ENCODE peak calls at places on chromosome 21, in four cellular contexts. U is uterus, Y is SJSA1, H is thoracic aorta. Z is an unnamed sample. For H3K27me3, the result is how much of the 10 kb centered on the place peaks cover.

GRCh38 chr21:25350056-25350455 is 257.2 kb downstream of the MRPL39 start:
- DNase-seq in Y (peak), H (no peak), U (no peak), Z (peak)

GRCh38 chr21:31733521-31734149 is 1.7 kb upstream of the SCAF4 start:
- DNase-seq in Y (no peak), U (no peak), H (no peak), Z (peak)

GRCh38 chr21:44711327-44712202 is at the start of gene TSPEAR:
- DNase-seq in Y (no peak), H (no peak), U (peak), Z (no peak)

GRCh38 chr21:29130234-29130993 is at the start of gene MAP3K7CL:
- DNase-seq in Y (peak), H (peak), U (peak), Z (peak)

GRCh38 chr21:20998456-20998789 is 214 bp downstream of the NCAM2 start:
- DNase-seq in U (no peak), Y (no peak), H (no peak), Z (no peak)

GRCh38 chr21:34523019-34523418 is 11.0 kb upstream of the KCNE1 start:
- DNase-seq in H (no peak), Y (no peak), U (no peak), Z (no peak)

GRCh38 chr21:41164981-41165650 is 2.8 kb upstream of the BACE2 start:
- DNase-seq in H (no peak), Y (no peak), U (peak), Z (no peak)

GRCh38 chr21:36246080-36246631 is 73.8 kb upstream of the MORC3 start:
- DNase-seq in H (no peak), Y (no peak), U (no peak), Z (no peak)

GRCh38 chr21:36661511-36662309 is 37.2 kb upstream of the SIM2 start:
- DNase-seq in H (no peak), Y (peak), U (no peak), Z (peak)

GRCh38 chr21:29164330-29164942 is 34.0 kb downstream of the MAP3K7CL start:
- DNase-seq in U (no peak), Y (peak), H (no peak), Z (no peak)

GRCh38 chr21:37153935-37154350 is 80.9 kb downstream of the TTC3 start:
- DNase-seq in Y (no peak), U (peak), H (no peak), Z (peak)

GRCh38 chr21:30194701-30195299 is 21.1 kb downstream of the CLDN8 start:
- DNase-seq in H (no peak), Y (peak), U (no peak), Z (peak)

GRCh38 chr21:14657241-14658008 is 111.3 kb upstream of the SAMSN1 start:
- DNase-seq in H (no peak), Y (no peak), U (no peak), Z (no peak)

GRCh38 chr21:15731243-15731613 is 1.4 kb downstream of the USP25 start:
- DNase-seq in U (no peak), Y (no peak), H (no peak), Z (peak)

GRCh38 chr21:44441041-44441400 is 14.3 kb upstream of the LRRC3 start:
- DNase-seq in Y (no peak), H (no peak), U (no peak), Z (no peak)

GRCh38 chr21:33558777-33559421 is 16.1 kb downstream of the SON start:
- DNase-seq in U (no peak), H (no peak), Y (no peak), Z (no peak)

GRCh38 chr21:34890724-34891609 is 158.1 kb downstream of the RUNX1 start:
- DNase-seq in Y (peak), H (no peak), U (no peak), Z (no peak)

GRCh38 chr21:39696196-39696595 is 48.8 kb upstream of the IGSF5 start:
- DNase-seq in H (no peak), U (no peak), Y (no peak), Z (no peak)

GRCh38 chr21:44752701-44753235 is 41.4 kb upstream of the TSPEAR start:
- DNase-seq in H (no peak), U (no peak), Y (no peak), Z (no peak)

GRCh38 chr21:33655591-33656221 is 13.4 kb downstream of the ITSN1 start:
- DNase-seq in H (no peak), Y (peak), U (no peak), Z (no peak)

GRCh38 chr21:14632359-14632758 is 86.2 kb upstream of the SAMSN1 start:
- DNase-seq in Y (no peak), H (no peak), U (no peak), Z (no peak)

GRCh38 chr21:41316641-41317392 is at the start of gene FAM3B:
- DNase-seq in H (no peak), U (no peak), Y (no peak), Z (no peak)

GRCh38 chr21:41186763-41187536 is 19.0 kb downstream of the BACE2 start:
- DNase-seq in U (no peak), H (no peak), Y (no peak), Z (no peak)

GRCh38 chr21:36966846-36967657 is 583 bp upstream of the HLCS start:
- DNase-seq in H (no peak), U (no peak), Y (peak), Z (peak)

GRCh38 chr21:44942566-44942965 is 2.7 kb downstream of the SLX9 start:
- DNase-seq in Y (no peak), U (no peak), H (no peak), Z (no peak)

GRCh38 chr21:36487641-36488307 is 7.9 kb upstream of the CLDN14 start:
- DNase-seq in U (no peak), Y (no peak), H (no peak), Z (no peak)

GRCh38 chr21:28833181-28833580 is 159.5 kb downstream of the LTN1 start:
- DNase-seq in H (no peak), Y (no peak), U (no peak), Z (no peak)

GRCh38 chr21:33451634-33452071 is 28.1 kb downstream of the TMEM50B start:
- DNase-seq in H (no peak), Y (no peak), U (no peak), Z (no peak)

GRCh38 chr21:35775778-35776515 is 284.4 kb downstream of the SETD4 start:
- DNase-seq in H (no peak), U (no peak), Y (no peak), Z (no peak)

GRCh38 chr21:46187814-46188213 is 3.6 kb upstream of the SPATC1L start:
- DNase-seq in H (no peak), Y (no peak), U (no peak), Z (no peak)
- H3K27ac ChIP-seq in H (no peak), Y (no peak), U (peak), Z (peak)

GRCh38 chr21:43287111-43287973 is 118.5 kb downstream of the CRYAA start:
- DNase-seq in H (no peak), U (no peak), Y (no peak), Z (peak)
- H3K4me3 ChIP-seq in H (no peak), U (no peak), Y (no peak), Z (peak)

GRCh38 chr21:17513214-17514123 is 626 bp downstream of the CXADR start:
- DNase-seq in Y (peak), H (no peak), U (peak), Z (peak)

GRCh38 chr21:17514124-17514481 is 1.3 kb downstream of the CXADR start:
- DNase-seq in U (no peak), H (no peak), Y (no peak), Z (no peak)

GRCh38 chr21:17506936-17507335 is 5.9 kb upstream of the CXADR start:
- DNase-seq in U (no peak), H (no peak), Y (no peak), Z (no peak)

DNA sequence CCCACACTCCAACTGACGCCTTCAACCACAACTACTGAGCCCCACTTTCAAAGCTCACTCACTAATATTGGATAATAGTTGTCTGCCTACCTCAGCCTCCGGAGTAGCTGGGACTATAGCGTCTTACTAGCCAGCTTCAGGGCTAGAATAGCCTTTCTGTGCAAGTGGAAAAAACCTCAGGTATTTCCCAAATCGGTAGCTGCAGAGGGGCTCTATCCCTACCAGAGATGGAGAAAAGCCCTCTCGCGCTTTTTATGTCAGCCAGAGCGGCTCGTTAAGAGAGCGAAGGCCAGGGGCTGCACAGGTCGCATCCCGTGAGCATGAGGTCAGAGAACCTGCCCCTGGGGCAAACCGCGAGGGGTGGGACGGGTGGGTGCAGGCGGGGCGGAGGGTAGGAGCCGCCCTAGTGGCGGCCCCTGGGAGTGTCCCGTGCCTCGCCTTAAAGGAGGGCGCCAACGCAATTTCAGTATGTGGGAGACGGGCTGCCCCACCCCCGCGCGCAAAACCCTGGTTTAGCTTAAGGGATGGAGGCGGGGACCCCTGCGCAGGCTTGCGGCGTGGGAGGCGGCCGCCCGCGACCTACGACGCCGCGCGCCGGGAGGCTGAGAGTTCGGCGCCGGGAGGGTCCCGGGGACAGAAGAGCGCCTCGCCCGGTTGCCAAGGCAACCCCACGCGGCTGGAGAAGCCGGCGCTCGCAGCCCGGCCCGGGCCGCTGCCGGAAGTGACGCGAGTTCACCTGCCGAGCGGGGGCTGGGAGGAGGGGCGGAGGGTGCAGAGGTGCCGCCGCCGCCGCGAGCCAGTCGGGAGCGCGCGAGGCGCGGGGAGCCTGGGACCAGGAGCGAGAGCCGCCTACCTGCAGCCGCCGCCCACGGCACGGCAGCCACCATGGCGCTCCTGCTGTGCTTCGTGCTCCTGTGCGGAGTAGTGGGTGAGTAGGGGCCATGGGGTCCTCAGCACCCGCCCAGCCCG is at the start of gene CXADR:
- DNase-seq in Y (peak), U (peak), H (no peak), Z (peak)
- H3K27me3 ChIP-seq in Y (under half), U (under half), H (under half), Z (under half)

GRCh38 chr21:42806489-42807140 is 72.7 kb downstream of the WDR4 start:
- DNase-seq in U (no peak), H (no peak), Y (no peak), Z (no peak)
- H3K27ac ChIP-seq in U (no peak), H (no peak), Y (no peak), Z (no peak)

GRCh38 chr21:42365770-42366169 is 565 bp downstream of the TFF1 start:
- DNase-seq in Y (no peak), U (no peak), H (no peak), Z (no peak)
- H3K4me3 ChIP-seq in Y (no peak), U (no peak), H (no peak), Z (no peak)

Z was measured in SJCRH30.